ENCODE peak calls at places on chromosomes 6 and 20, in four cellular contexts. N is neuronal stem cell, W is mesendoderm, C is IMR-90. J is an unnamed sample.

GRCh38 chr20:48051810-48052491 is 266.7 kb upstream of the SULF2 start:
- DNase-seq in N (no peak), W (no peak), C (peak), J (no peak)

GRCh38 chr6:159201336-159201735 is 32.1 kb downstream of the FNDC1 start:
- DNase-seq in C (no peak), N (no peak), W (no peak), J (no peak)

GRCh38 chr20:63539441-63540370 is 2.5 kb upstream of the PTK6 start:
- DNase-seq in W (no peak), C (no peak), N (no peak), J (no peak)

GRCh38 chr6:92376711-92377110 is 1042.6 kb downstream of the EPHA7 start:
- DNase-seq in C (peak), W (no peak), N (no peak), J (no peak)

GRCh38 chr20:44073675-44074071 is 113.3 kb downstream of the JPH2 start:
- DNase-seq in N (no peak), W (no peak), C (no peak), J (no peak)

GRCh38 chr6:166520905-166521834 is 65.3 kb downstream of the RAMACL start:
- DNase-seq in N (no peak), C (peak), W (no peak), J (no peak)

GRCh38 chr20:62794007-62794724 is 2.1 kb upstream of the MRGBP start:
- DNase-seq in N (peak), W (peak), C (peak), J (peak)

GRCh38 chr6:84560431-84561375 is 203.7 kb downstream of the TBX18 start:
- DNase-seq in C (no peak), W (peak), N (no peak), J (no peak)

GRCh38 chr6:97085772-97086171 is 161.2 kb downstream of the KLHL32 start:
- DNase-seq in W (peak), N (no peak), C (peak), J (no peak)

GRCh38 chr6:63671098-63671754 is 35.6 kb downstream of the PHF3 start:
- DNase-seq in N (no peak), C (no peak), W (no peak), J (no peak)

GRCh38 chr6:106981901-106982300 is 7.4 kb upstream of the CD24 start:
- DNase-seq in W (no peak), C (no peak), N (no peak), J (no peak)

GRCh38 chr6:10633216-10633615 is 61.2 kb downstream of the C6orf52 start:
- DNase-seq in C (peak), N (no peak), W (peak), J (peak)

GRCh38 chr6:128538763-128539162 is 18.4 kb upstream of the PTPRK start:
- DNase-seq in N (no peak), C (peak), W (no peak), J (peak)

GRCh38 chr6:33633462-33634158 is 12.5 kb downstream of the ITPR3 start:
- DNase-seq in N (no peak), W (peak), C (peak), J (peak)

DNA sequence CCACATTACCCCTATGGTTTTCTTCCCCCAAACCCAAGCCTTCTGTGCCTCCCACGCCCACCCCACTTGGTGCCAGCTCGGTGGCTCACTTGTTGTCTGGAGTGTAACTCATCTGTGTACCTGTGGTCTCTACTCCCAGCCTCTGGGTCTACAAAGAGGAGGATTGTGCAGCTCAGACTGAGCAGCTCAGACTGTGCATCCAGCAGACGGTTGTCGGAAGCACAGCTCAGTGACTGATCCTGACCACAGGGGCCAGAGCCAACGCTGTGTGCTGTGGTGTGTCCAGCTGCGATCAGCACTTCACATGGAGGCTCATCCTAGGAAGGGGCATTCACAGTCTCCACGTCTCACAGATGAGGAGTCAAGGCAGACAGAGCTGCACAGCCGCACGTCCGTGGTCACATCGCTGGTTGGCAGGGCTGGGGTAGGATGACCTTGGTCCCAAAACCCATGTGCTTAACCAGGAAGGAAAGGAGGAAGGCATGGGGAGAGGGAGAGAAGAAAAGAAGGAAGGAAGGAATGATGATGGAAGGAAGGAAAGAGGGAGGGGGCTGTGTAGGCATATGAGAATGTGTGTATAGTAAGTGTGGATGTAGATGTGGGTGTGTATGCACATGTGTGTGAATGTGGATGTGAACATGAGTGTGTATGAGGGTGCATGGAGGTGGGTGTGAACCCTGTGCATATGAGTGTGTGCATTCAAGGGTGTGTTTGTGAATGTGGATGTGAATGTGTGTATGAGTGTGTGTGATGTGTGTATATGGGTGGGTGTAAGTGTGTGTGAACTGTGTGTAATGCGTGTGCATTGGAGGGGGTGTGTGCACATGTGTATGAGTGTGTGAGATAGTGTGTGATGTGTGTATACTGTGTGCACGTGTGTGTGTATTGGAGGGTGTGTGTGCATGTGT is 28.2 kb upstream of the STX16 start:
- DNase-seq in N (no peak), C (peak), W (no peak), J (no peak)
- H3K4me3 ChIP-seq in N (no peak), C (no peak), W (no peak), J (peak)

GRCh38 chr6:30779850-30780641 is 35.7 kb upstream of the IER3 start:
- DNase-seq in C (no peak), W (no peak), N (no peak), J (no peak)
- H2BK120ac ChIP-seq in C (peak), W (no peak), N (no peak), J (peak)

DNA sequence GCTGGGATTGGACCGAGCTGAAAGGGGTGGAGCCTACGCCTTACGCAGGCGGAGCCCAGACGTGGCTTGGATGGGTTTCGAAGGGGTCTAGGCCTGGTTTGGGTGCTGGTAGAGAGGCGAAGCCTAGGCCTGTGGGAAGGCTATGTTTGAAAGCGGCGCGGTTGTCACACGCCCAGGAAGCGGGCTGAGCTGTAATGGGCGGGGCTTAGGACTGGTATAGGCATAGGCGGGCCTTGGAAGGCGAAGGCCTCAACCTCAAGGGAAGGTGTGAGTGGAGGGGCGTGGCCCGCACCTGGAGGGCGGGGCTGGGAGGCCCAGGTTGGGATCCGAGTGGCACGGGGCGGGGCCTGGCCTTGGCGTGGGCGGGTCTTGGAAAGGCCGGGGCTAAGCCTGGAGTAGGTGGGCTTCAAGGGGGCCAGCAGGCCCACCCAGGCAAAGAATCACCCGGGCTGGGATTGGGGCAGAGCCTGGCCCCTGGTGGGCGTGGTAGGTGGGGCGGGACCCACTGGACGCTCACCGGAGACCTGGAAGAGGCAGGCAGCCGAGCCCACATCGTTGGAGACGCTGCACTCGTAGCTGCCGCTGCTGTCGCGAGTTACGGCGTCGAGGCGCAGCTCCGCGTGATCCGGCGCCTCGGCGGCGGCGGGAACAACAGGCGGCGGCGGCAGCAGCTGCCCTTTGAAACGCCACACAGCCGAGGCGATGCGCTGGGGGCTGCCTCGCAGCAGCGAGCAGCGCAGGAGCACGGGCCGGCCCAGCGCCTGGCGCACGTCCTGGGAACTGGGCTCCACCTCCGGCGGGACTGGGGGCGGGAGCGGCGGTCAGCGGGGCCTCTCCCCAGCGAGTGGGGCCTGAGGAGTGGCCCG is 49.0 kb downstream of the MDGA1 start:
- DNase-seq in N (peak), W (peak), C (no peak), J (peak)
- H3K4me3 ChIP-seq in N (no peak), W (no peak), C (no peak), J (peak)

GRCh38 chr20:20799913-20800312 is 87.5 kb upstream of the RALGAPA2 start:
- DNase-seq in C (no peak), N (no peak), W (no peak), J (no peak)

GRCh38 chr20:20795721-20796120 is 83.3 kb upstream of the RALGAPA2 start:
- DNase-seq in C (no peak), N (no peak), W (no peak), J (no peak)

GRCh38 chr20:20796766-20797415 is 84.4 kb upstream of the RALGAPA2 start:
- DNase-seq in C (no peak), W (no peak), N (no peak), J (no peak)

GRCh38 chr20:20795119-20795518 is 82.7 kb upstream of the RALGAPA2 start:
- DNase-seq in W (no peak), C (no peak), N (no peak), J (no peak)

DNA sequence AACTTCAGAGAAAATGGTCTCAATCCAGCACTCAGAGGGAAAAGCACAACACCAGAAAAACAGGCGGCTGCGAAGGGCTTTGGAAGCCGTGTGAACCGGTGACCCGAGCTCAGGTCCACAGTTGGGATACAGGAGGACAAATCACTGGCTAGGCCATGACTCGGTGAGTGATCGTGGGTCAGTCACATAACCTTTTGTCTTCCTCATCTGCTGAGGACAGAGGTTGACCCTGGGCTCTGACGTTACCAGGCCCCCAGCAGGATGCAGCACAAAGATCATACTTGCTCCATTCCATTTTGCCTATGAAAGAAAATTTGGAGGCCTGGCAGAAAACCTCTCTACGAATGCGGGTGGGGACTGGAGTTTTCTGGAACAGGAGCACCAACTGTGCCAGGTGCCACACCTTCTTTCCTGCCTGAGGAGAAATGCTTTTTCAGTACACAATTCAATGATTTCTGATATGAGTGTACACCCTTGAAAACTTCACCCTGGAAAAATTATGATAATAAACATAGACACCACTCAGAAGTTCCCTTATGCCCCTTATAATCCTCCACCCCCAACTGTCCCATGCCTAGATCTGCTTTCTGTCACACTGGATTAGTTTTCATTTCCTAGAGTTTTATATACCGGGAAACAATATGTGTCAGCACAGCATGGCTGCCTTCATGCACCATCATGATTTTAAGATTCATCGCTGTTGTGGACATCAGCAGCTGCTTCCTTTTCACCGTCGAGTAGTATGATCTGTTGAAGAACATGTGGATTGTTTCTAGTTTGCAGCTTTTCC is 85.3 kb upstream of the RALGAPA2 start:
- DNase-seq in W (no peak), N (no peak), C (no peak), J (no peak)
- H2BK120ac ChIP-seq in W (no peak), N (no peak), C (no peak), J (no peak)